ENCODE peak calls at places on chromosome 16, in five cellular contexts. O is CD8-positive, alpha-beta memory T cell; X is CD4-positive, CD25-positive, alpha-beta regulatory T cell; E is thoracic aorta; G is AG04450. F is an unnamed sample.

GRCh38 chr16:31873556-31874353 is at the start of gene ZNF267:
- DNase-seq in O (peak; percentile 91), X (peak; percentile 94), E (peak; percentile 95), G (peak; percentile 77), F (peak; percentile 96)

GRCh38 chr16:23836404-23837291 is 865 bp downstream of the PRKCB start:
- DNase-seq in O (peak; percentile 46), X (peak; percentile 53), E (no peak), G (no peak), F (no peak)

GRCh38 chr16:56228476-56228875 is 37.2 kb downstream of the GNAO1 start:
- DNase-seq in O (no peak), X (no peak), E (no peak), G (no peak), F (no peak)

GRCh38 chr16:68740628-68741346 is 3.7 kb downstream of the CDH1 start:
- DNase-seq in O (no peak), X (no peak), E (no peak), G (no peak), F (no peak)

GRCh38 chr16:21116148-21116693 is 34.4 kb downstream of the DNAH3 start:
- DNase-seq in O (no peak), X (no peak), E (no peak), G (no peak), F (no peak)

GRCh38 chr16:10828851-10829331 is 10.3 kb upstream of the TVP23A start:
- DNase-seq in O (no peak), X (no peak), E (peak; percentile 83), G (peak; percentile 27), F (peak; percentile 97)

GRCh38 chr16:68244903-68245853 is at the start of gene PLA2G15:
- DNase-seq in O (peak; percentile 95), X (peak; percentile 95), E (peak; percentile 87), G (peak; percentile 88), F (peak; percentile 96)

GRCh38 chr16:74830646-74831045 is 56.0 kb upstream of the FA2H start:
- DNase-seq in O (no peak), X (no peak), E (no peak), G (no peak), F (no peak)

GRCh38 chr16:83725313-83725712 is 82.5 kb upstream of the HSBP1 start:
- DNase-seq in O (no peak), X (no peak), E (no peak), G (no peak), F (no peak)

GRCh38 chr16:49749816-49750215 is 106.1 kb downstream of the ZNF423 start:
- DNase-seq in O (no peak), X (no peak), E (no peak), G (no peak), F (no peak)

GRCh38 chr16:85952197-85952596 is 53.2 kb downstream of the IRF8 start:
- DNase-seq in O (no peak), X (no peak), E (no peak), G (no peak), F (no peak)

GRCh38 chr16:10938321-10938720 is 3.9 kb downstream of the DEXI start:
- DNase-seq in O (no peak), X (no peak), E (no peak), G (no peak), F (no peak)

GRCh38 chr16:12086861-12087260 is 110.3 kb downstream of the SNX29 start:
- DNase-seq in O (no peak), X (no peak), E (no peak), G (no peak), F (no peak)

GRCh38 chr16:49127103-49127502 is 154.5 kb downstream of the CBLN1 start:
- DNase-seq in O (no peak), X (no peak), E (no peak), G (no peak), F (no peak)

GRCh38 chr16:11495066-11495407 is 91.7 kb downstream of the LITAF start:
- DNase-seq in O (no peak), X (no peak), E (no peak), G (no peak), F (no peak)

GRCh38 chr16:89506113-89506504 is 2.1 kb upstream of the SPG7 start:
- DNase-seq in O (no peak), X (no peak), E (no peak), G (no peak), F (no peak)

GRCh38 chr16:88464447-88465318 is 11.6 kb downstream of the ZFPM1 start:
- DNase-seq in O (no peak), X (no peak), E (no peak), G (no peak), F (no peak)

GRCh38 chr16:72810480-72810879 is 237.4 kb downstream of the ZFHX3 start:
- DNase-seq in O (no peak), X (no peak), E (no peak), G (no peak), F (no peak)

GRCh38 chr16:87706278-87707000 is 59.3 kb downstream of the KLHDC4 start:
- DNase-seq in O (no peak), X (no peak), E (no peak), G (no peak), F (no peak)

GRCh38 chr16:19168173-19169080 is at the start of gene SYT17:
- DNase-seq in O (no peak), X (no peak), E (no peak), G (no peak), F (peak; percentile 21)

GRCh38 chr16:48117217-48118105 is 38.3 kb downstream of the ABCC12 start:
- DNase-seq in O (peak; percentile 36), X (peak; percentile 36), E (no peak), G (no peak), F (peak; percentile 36)

GRCh38 chr16:10606607-10607006 is 26.2 kb upstream of the EMP2 start:
- DNase-seq in O (no peak), X (no peak), E (no peak), G (no peak), F (no peak)

GRCh38 chr16:26830716-26831115 is 236.0 kb upstream of the C16orf82 start:
- DNase-seq in O (no peak), X (no peak), E (no peak), G (no peak), F (no peak)

GRCh38 chr16:58459344-58460218 is 40.4 kb upstream of the NDRG4 start:
- DNase-seq in O (no peak), X (no peak), E (no peak), G (no peak), F (peak; percentile 9)

GRCh38 chr16:11601911-11602310 is 15.2 kb upstream of the LITAF start:
- DNase-seq in O (no peak), X (no peak), E (no peak), G (no peak), F (no peak)

GRCh38 chr16:84818133-84818532 is 1.7 kb upstream of the CRISPLD2 start:
- DNase-seq in O (no peak), X (no peak), E (no peak), G (no peak), F (no peak)

GRCh38 chr16:84817613-84818012 is 2.2 kb upstream of the CRISPLD2 start:
- DNase-seq in O (no peak), X (no peak), E (no peak), G (no peak), F (no peak)

GRCh38 chr16:84820305-84820684 is 510 bp downstream of the CRISPLD2 start:
- DNase-seq in O (no peak), X (no peak), E (no peak), G (no peak), F (no peak)

GRCh38 chr16:84819644-84820304 is at the start of gene CRISPLD2:
- DNase-seq in O (peak; percentile 63), X (peak; percentile 67), E (peak; percentile 75), G (peak; percentile 63), F (peak; percentile 88)

GRCh38 chr16:84818989-84819643 is 669 bp upstream of the CRISPLD2 start:
- DNase-seq in O (no peak), X (no peak), E (no peak), G (no peak), F (no peak)
- H3K4me3 ChIP-seq in O (no peak overlapping the region), X (no peak overlapping the region), E (peak overlapping the region; percentile 74), G (peak overlapping the region; percentile 40), F (no peak overlapping the region)

GRCh38 chr16:3289998-3290673 is 6.8 kb downstream of the ZNF263 start:
- DNase-seq in O (no peak), X (no peak), E (no peak), G (no peak), F (no peak)
- H3K9me3 ChIP-seq in O (peaks cover 63% of the 10 kb centered on the region), X (peaks cover 95% of the 10 kb centered on the region), E (peaks cover 71% of the 10 kb centered on the region), G (peaks cover 92% of the 10 kb centered on the region), F (peaks cover 63% of the 10 kb centered on the region)

GRCh38 chr16:66926171-66926570 is 836 bp upstream of the RRAD start:
- DNase-seq in O (no peak), X (no peak), E (no peak), G (no peak), F (no peak)

GRCh38 chr16:66927918-66928649 is 2.7 kb upstream of the RRAD start:
- DNase-seq in O (no peak), X (no peak), E (no peak), G (no peak), F (no peak)

GRCh38 chr16:66927012-66927436 is 1.7 kb upstream of the RRAD start:
- DNase-seq in O (no peak), X (no peak), E (no peak), G (no peak), F (no peak)

GRCh38 chr16:66930189-66930588 is 4.0 kb downstream of the CIAO2B start:
- DNase-seq in O (no peak), X (no peak), E (no peak), G (no peak), F (peak; percentile 52)

DNA sequence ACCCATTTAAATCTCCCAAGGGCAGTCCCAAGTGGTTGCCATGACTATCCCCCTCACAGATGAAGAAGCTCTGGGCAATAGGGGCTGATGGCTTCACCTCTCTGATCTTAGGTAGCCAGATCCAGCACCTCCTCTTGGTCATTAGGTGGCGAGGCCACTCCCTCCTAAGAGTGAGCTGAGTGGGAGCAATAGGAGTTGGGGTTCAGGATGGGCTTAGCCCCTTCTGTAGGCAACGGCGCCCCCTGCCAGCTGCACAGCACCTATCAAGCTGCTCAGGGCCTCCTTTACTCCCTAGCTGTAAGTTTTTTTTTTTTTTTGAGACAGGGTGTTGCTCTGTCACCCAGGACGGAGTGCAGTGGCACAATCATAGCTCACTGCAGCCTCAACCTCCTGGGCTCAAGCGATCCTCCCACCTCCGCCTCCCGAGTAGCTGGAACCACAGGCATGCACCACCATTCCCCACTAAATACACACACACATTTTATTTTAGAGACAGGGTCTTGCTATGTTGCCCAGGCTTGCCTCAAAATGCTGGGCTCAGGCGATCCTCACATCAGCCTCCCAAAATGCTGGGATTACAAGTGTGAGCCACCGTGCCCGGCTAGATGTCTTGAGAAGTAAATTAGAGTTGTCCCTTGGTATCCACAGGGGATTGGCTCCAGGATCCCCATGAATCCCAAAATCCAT is 3.5 kb upstream of the RRAD start:
- DNase-seq in O (no peak), X (no peak), E (no peak), G (no peak), F (no peak)
- H3K27ac ChIP-seq in O (no peak overlapping the region), X (no peak overlapping the region), E (peak overlapping the region; percentile 20), G (no peak overlapping the region), F (no peak overlapping the region)

DNA sequence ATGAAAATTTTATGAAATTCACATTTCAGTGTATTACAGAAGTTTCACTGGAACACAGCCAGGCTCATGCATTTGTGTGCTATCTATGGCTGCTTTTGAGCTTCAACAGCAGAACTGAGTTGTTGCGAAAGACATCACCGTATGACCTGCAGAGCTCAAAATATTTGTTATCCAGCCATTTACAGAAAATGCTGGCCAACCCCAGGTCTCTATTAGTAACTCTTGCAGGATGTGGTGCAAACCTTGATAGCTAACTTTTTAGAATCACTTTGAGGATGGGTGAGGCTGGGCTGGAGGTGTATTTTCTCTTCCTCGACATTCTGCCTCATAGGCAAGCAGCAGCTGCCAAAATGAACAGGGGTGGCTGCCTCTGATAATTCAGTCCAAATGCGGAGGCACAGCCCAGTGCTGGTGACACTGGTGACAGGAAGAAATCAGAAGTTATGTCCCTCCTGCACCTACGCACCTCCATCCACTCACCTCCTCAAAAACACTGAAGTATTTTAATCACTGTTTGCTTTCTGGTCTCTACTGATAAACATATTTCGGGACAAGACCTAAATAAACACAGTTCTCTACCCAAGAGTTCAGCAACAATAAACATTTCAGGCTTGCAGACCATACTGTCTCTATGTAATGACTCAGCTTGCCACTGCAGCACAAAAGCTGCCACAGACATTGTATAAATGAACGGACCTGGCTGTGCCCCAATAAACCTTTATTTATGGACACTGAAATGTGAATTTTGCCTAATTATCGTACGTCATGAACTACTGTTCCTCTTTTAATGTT is 28.5 kb downstream of the ARHGAP17 start:
- DNase-seq in O (no peak), X (peak; percentile 18), E (no peak), G (no peak), F (no peak)
- H3K4me3 ChIP-seq in O (no peak overlapping the region), X (no peak overlapping the region), E (peak overlapping the region; percentile 27), G (peak overlapping the region; percentile 37), F (no peak overlapping the region)

F was measured in body of pancreas.